ENCODE peak calls at places on chromosomes 16 and 17, in four cellular contexts. H, C, I and Q are unnamed samples.

GRCh38 chr16:11181889-11182279 is 74.1 kb downstream of the SOCS1 start:
- DNase-seq in I (no peak), H (peak; percentile 24), C (peak; percentile 32), Q (no peak)

GRCh38 chr16:8903004-8903403 is 20.9 kb downstream of the LITAFD start:
- DNase-seq in H (no peak), C (no peak), I (no peak), Q (no peak)

GRCh38 chr17:73976676-73977521 is 226.6 kb upstream of the RPL38 start:
- DNase-seq in H (no peak), C (no peak), I (no peak), Q (no peak)

GRCh38 chr17:45220079-45220478 is 1.6 kb upstream of the FMNL1 start:
- DNase-seq in C (no peak), H (no peak), I (no peak), Q (no peak)

GRCh38 chr17:61324540-61324868 is 75.1 kb upstream of the TBX2 start:
- DNase-seq in I (no peak), C (no peak), H (no peak), Q (no peak)

GRCh38 chr17:12398636-12399035 is 267.1 kb upstream of the MYOCD start:
- DNase-seq in I (no peak), C (no peak), H (no peak), Q (no peak)

GRCh38 chr17:81395600-81396277 is 482 bp downstream of the BAHCC1 start:
- DNase-seq in H (no peak), I (no peak), C (no peak), Q (no peak)

GRCh38 chr17:44672479-44673093 is 16.3 kb downstream of the MEIOC start:
- DNase-seq in H (no peak), I (no peak), C (no peak), Q (no peak)

GRCh38 chr16:24896439-24896838 is 50.7 kb downstream of the SLC5A11 start:
- DNase-seq in I (no peak), H (no peak), C (no peak), Q (no peak)

GRCh38 chr17:74163271-74163821 is 40.1 kb upstream of the RPL38 start:
- DNase-seq in C (no peak), I (no peak), H (no peak), Q (no peak)

GRCh38 chr16:11956558-11956957 is 8.5 kb upstream of the TNFRSF17 start:
- DNase-seq in C (no peak), H (no peak), I (no peak), Q (no peak)

GRCh38 chr16:29911676-29912010 is 11.4 kb downstream of the ASPHD1 start:
- DNase-seq in H (no peak), I (no peak), C (no peak), Q (no peak)

GRCh38 chr17:41421116-41421515 is 3.3 kb downstream of the KRT37 start:
- DNase-seq in C (no peak), I (no peak), H (no peak), Q (peak; percentile 50)

GRCh38 chr17:50154604-50155003 is 4.1 kb upstream of the PPP1R9B start:
- DNase-seq in I (no peak), H (no peak), C (no peak), Q (no peak)

GRCh38 chr17:8161289-8162231 is 1.2 kb downstream of the VAMP2 start:
- DNase-seq in I (no peak), H (no peak), C (no peak), Q (no peak)

GRCh38 chr16:31273676-31274075 is 13.9 kb downstream of the ITGAM start:
- DNase-seq in H (no peak), I (no peak), C (no peak), Q (no peak)

GRCh38 chr17:37327341-37328090 is 48.3 kb upstream of the C17orf78 start:
- DNase-seq in H (no peak), C (no peak), I (no peak), Q (peak; percentile 19)

GRCh38 chr16:53022374-53022773 is 30.3 kb downstream of the CHD9NB start:
- DNase-seq in C (no peak), H (no peak), I (no peak), Q (peak; percentile 50)

GRCh38 chr17:49038138-49038537 is 41.0 kb downstream of the IGF2BP1 start:
- DNase-seq in C (no peak), I (no peak), H (no peak), Q (no peak)

GRCh38 chr17:77738666-77739531 is 219.6 kb upstream of the TNRC6C start:
- DNase-seq in H (no peak), C (no peak), I (no peak), Q (no peak)

GRCh38 chr17:73324711-73325526 is 13.1 kb upstream of the CDC42EP4 start:
- DNase-seq in C (no peak), H (no peak), I (no peak), Q (no peak)

GRCh38 chr16:65641049-65641448 is 519.2 kb upstream of the CDH11 start:
- DNase-seq in H (no peak), C (no peak), I (no peak), Q (no peak)

GRCh38 chr16:71436473-71436872 is 5.4 kb downstream of the TLE7 start:
- DNase-seq in C (no peak), H (no peak), I (no peak), Q (no peak)

GRCh38 chr17:49290690-49291326 is 60.2 kb upstream of the PHOSPHO1 start:
- DNase-seq in H (peak; percentile 26), I (no peak), C (no peak), Q (peak; percentile 52)

GRCh38 chr17:36632916-36633846 is 31.8 kb downstream of the MRM1 start:
- DNase-seq in C (no peak), H (no peak), I (no peak), Q (peak; percentile 31)

GRCh38 chr16:4481965-4482364 is 5.8 kb downstream of the HMOX2 start:
- DNase-seq in H (no peak), C (no peak), I (no peak), Q (no peak)

GRCh38 chr17:61216066-61216465 is 183.6 kb upstream of the TBX2 start:
- DNase-seq in H (no peak), I (no peak), C (no peak), Q (no peak)

GRCh38 chr16:11229906-11230305 is 26.1 kb downstream of the SOCS1 start:
- DNase-seq in I (no peak), C (no peak), H (no peak), Q (no peak)

GRCh38 chr16:1450218-1450617 is 5.9 kb upstream of the CCDC154 start:
- DNase-seq in I (no peak), C (no peak), H (no peak), Q (no peak)

GRCh38 chr16:67926181-67926742 is 5.4 kb downstream of the CTRL start:
- DNase-seq in H (no peak), C (no peak), I (no peak), Q (peak; percentile 78)

GRCh38 chr16:81745704-81746558 is 33.2 kb upstream of the PLCG2 start:
- DNase-seq in I (peak; percentile 18), C (peak; percentile 76), H (peak; percentile 78), Q (peak; percentile 77)

GRCh38 chr17:55965051-55965450 is 188.2 kb upstream of the ANKFN1 start:
- DNase-seq in H (no peak), I (no peak), C (no peak), Q (no peak)

GRCh38 chr16:78325532-78325931 is 226.1 kb downstream of the WWOX start:
- DNase-seq in H (no peak), I (no peak), C (no peak), Q (no peak)

GRCh38 chr16:68662035-68662434 is 16.9 kb downstream of the CDH3 start:
- DNase-seq in I (no peak), C (no peak), H (no peak), Q (no peak)

GRCh38 chr16:11079657-11080187 is 135.4 kb downstream of the CLEC16A start:
- DNase-seq in C (no peak), I (no peak), H (no peak), Q (peak; percentile 86)

GRCh38 chr17:82878545-82878944 is 38.7 kb upstream of the ZNF750 start:
- DNase-seq in I (no peak), C (no peak), H (no peak), Q (no peak)